ENCODE peak calls at places on chromosomes 6 and 20, in four cellular contexts. B is aorta; X is stimulated activated CD4-positive, alpha-beta T cell treated with anti-CD3 and anti-CD28 coated beads, Interleukin-2, amount 100 ng/mL, for 48 hours; O is epithelial cell of proximal tubule. N is an unnamed sample.

GRCh38 chr6:15338462-15338861 is 92.6 kb downstream of the JARID2 start:
- DNase-seq in B (no peak), X (no peak), O (no peak), N (no peak)

GRCh38 chr6:31836036-31836675 is 8.6 kb downstream of the HSPA1B start:
- DNase-seq in B (no peak), X (no peak), O (no peak), N (no peak)

GRCh38 chr6:169799474-169799926 is 48.1 kb downstream of the ERMARD start:
- DNase-seq in B (no peak), X (no peak), O (no peak), N (no peak)

GRCh38 chr20:46021361-46022359 is 7.4 kb upstream of the SLC12A5 start:
- DNase-seq in B (no peak), X (peak; percentile 56), O (no peak), N (no peak)

GRCh38 chr20:58184984-58185383 is 43.5 kb downstream of the ANKRD60 start:
- DNase-seq in B (no peak), X (no peak), O (no peak), N (no peak)

GRCh38 chr6:71599366-71599765 is 287.0 kb upstream of the RIMS1 start:
- DNase-seq in B (peak; percentile 47), X (no peak), O (no peak), N (no peak)

GRCh38 chr6:156955494-156956183 is 178.5 kb downstream of the ARID1B start:
- DNase-seq in B (peak; percentile 56), X (no peak), O (no peak), N (peak; percentile 78)

GRCh38 chr6:13485923-13486557 is 1.4 kb downstream of the GFOD1 start:
- DNase-seq in B (no peak), X (no peak), O (no peak), N (peak; percentile 30)

GRCh38 chr6:101614774-101615173 is 221.3 kb downstream of the GRIK2 start:
- DNase-seq in B (no peak), X (no peak), O (peak; percentile 93), N (no peak)

GRCh38 chr6:130018830-130019795 is 732 bp downstream of the L3MBTL3 start:
- DNase-seq in B (peak; percentile 55), X (no peak), O (no peak), N (peak; percentile 38)

GRCh38 chr6:143536866-143537691 is 25.6 kb upstream of the FUCA2 start:
- DNase-seq in B (peak; percentile 81), X (no peak), O (no peak), N (peak; percentile 57)

GRCh38 chr20:59728722-59729430 is 124.5 kb downstream of the PHACTR3 start:
- DNase-seq in B (peak; percentile 17), X (no peak), O (no peak), N (no peak)

GRCh38 chr20:62522748-62523396 is 47.1 kb upstream of the GATA5 start:
- DNase-seq in B (no peak), X (no peak), O (no peak), N (no peak)

GRCh38 chr20:5463007-5463686 is 146.4 kb upstream of the PROKR2 start:
- DNase-seq in B (no peak), X (no peak), O (no peak), N (no peak)

GRCh38 chr20:62980970-62981369 is 25.8 kb downstream of the BHLHE23 start:
- DNase-seq in B (no peak), X (no peak), O (no peak), N (no peak)

GRCh38 chr20:49460131-49460530 is 22.3 kb downstream of the KCNB1 start:
- DNase-seq in B (no peak), X (no peak), O (no peak), N (no peak)

GRCh38 chr20:10648651-10649050 is 25.1 kb downstream of the JAG1 start:
- DNase-seq in B (no peak), X (no peak), O (no peak), N (peak; percentile 76)

GRCh38 chr20:9492067-9492466 is 22.3 kb upstream of the LAMP5 start:
- DNase-seq in B (no peak), X (no peak), O (no peak), N (peak; percentile 79)

GRCh38 chr6:36679043-36679821 is 718 bp downstream of the CDKN1A start:
- DNase-seq in B (peak; percentile 85), X (no peak), O (no peak), N (peak; percentile 63)

GRCh38 chr6:14540276-14540675 is 422.7 kb downstream of the CD83 start:
- DNase-seq in B (peak; percentile 65), X (no peak), O (no peak), N (peak; percentile 57)

GRCh38 chr6:27126815-27127537 is 120.5 kb upstream of the PRSS16 start:
- DNase-seq in B (peak; percentile 94), X (peak; percentile 82), O (no peak), N (peak; percentile 88)

GRCh38 chr20:10955166-10955565 is 281.4 kb upstream of the JAG1 start:
- DNase-seq in B (no peak), X (no peak), O (no peak), N (no peak)

GRCh38 chr20:4084096-4084495 is 68.7 kb upstream of the RNF24 start:
- DNase-seq in B (no peak), X (no peak), O (no peak), N (no peak)

GRCh38 chr6:92757926-92758325 is 661.4 kb downstream of the EPHA7 start:
- DNase-seq in B (no peak), X (no peak), O (no peak), N (no peak)

GRCh38 chr20:59908855-59909254 is 24.6 kb downstream of the SYCP2 start:
- DNase-seq in B (no peak), X (no peak), O (no peak), N (no peak)

GRCh38 chr6:53956068-53956711 is 155.1 kb upstream of the MLIP start:
- DNase-seq in B (peak; percentile 72), X (no peak), O (no peak), N (peak; percentile 51)

GRCh38 chr6:148973809-148974208 is 227.0 kb downstream of the UST start:
- DNase-seq in B (no peak), X (no peak), O (no peak), N (peak; percentile 50)

GRCh38 chr20:25050501-25051350 is 7.2 kb downstream of the ACSS1 start:
- DNase-seq in B (peak; percentile 40), X (no peak), O (no peak), N (no peak)

GRCh38 chr6:16802071-16802470 is 40.8 kb upstream of the ATXN1 start:
- DNase-seq in B (no peak), X (no peak), O (no peak), N (peak; percentile 89)

GRCh38 chr6:44147256-44147655 is 11.4 kb upstream of the CAPN11 start:
- DNase-seq in B (no peak), X (no peak), O (no peak), N (no peak)

GRCh38 chr6:152496731-152497130 is 140.4 kb downstream of the SYNE1 start:
- DNase-seq in B (no peak), X (no peak), O (no peak), N (no peak)

GRCh38 chr6:113526995-113527394 is 330.1 kb upstream of the MARCKS start:
- DNase-seq in B (no peak), X (no peak), O (no peak), N (no peak)